ENCODE peak calls at places on chromosomes 11 and 22, in five cellular contexts. A is Peyer's patch, N is NCI-H460, O is A172, V is ACHN. U is an unnamed sample.

GRCh38 chr11:1857064-1857463 is 4.2 kb downstream of the LSP1 start:
- DNase-seq in A (no peak), N (no peak), V (no peak), O (no peak), U (no peak)

GRCh38 chr22:44882226-44882905 is 127.4 kb downstream of the PHF21B start:
- DNase-seq in V (no peak), N (no peak), A (no peak), O (no peak), U (no peak)

GRCh38 chr11:117814766-117815261 is 9.7 kb downstream of the FXYD2 start:
- DNase-seq in V (peak; percentile 98), O (no peak), N (no peak), A (peak; percentile 99), U (peak; percentile 97)

GRCh38 chr22:30667092-30667485 is 586 bp downstream of the DUSP18 start:
- DNase-seq in N (no peak), A (peak; percentile 75), V (no peak), O (no peak), U (no peak)

GRCh38 chr11:46693597-46694012 is 6.8 kb downstream of the ARHGAP1 start:
- DNase-seq in N (no peak), A (no peak), V (peak; percentile 87), O (peak; percentile 89), U (peak; percentile 72)

GRCh38 chr11:83120328-83120727 is 36.6 kb upstream of the PCF11 start:
- DNase-seq in N (no peak), A (no peak), V (no peak), O (no peak), U (no peak)

GRCh38 chr11:929405-929804 is 3.7 kb downstream of the AP2A2 start:
- DNase-seq in V (no peak), O (no peak), A (no peak), N (no peak), U (no peak)

GRCh38 chr22:49630448-49630946 is 197.2 kb downstream of the BRD1 start:
- DNase-seq in V (no peak), O (no peak), A (no peak), N (no peak), U (no peak)

GRCh38 chr11:76215946-76216345 is 9.6 kb upstream of the WNT11 start:
- DNase-seq in A (no peak), O (peak; percentile 49), V (peak; percentile 8), N (no peak), U (no peak)

GRCh38 chr11:2511421-2512369 is 66.9 kb downstream of the KCNQ1 start:
- DNase-seq in V (no peak), A (peak; percentile 45), N (no peak), O (no peak), U (no peak)

GRCh38 chr22:44357962-44358553 is 45.3 kb upstream of the SHISAL1 start:
- DNase-seq in N (no peak), V (no peak), O (no peak), A (no peak), U (no peak)

GRCh38 chr11:102983491-102983890 is 28.0 kb upstream of the MMP13 start:
- DNase-seq in N (no peak), A (no peak), V (no peak), O (no peak), U (no peak)

GRCh38 chr11:1763336-1763795 is 361 bp downstream of the CTSD start:
- DNase-seq in V (no peak), N (no peak), O (no peak), A (no peak), U (no peak)

GRCh38 chr22:36301384-36301828 is 48.5 kb downstream of the APOL1 start:
- DNase-seq in V (peak; percentile 53), A (peak; percentile 91), N (peak; percentile 49), O (no peak), U (peak; percentile 61)

GRCh38 chr11:83649468-83649915 is 363.3 kb upstream of the CCDC90B start:
- DNase-seq in N (no peak), A (no peak), O (no peak), V (no peak), U (no peak)

GRCh38 chr11:68776442-68777235 is 25.3 kb upstream of the TESMIN start:
- DNase-seq in N (no peak), V (no peak), O (no peak), A (no peak), U (no peak)

GRCh38 chr22:38863531-38864131 is 8.4 kb downstream of the CBX6 start:
- DNase-seq in O (no peak), V (no peak), A (no peak), N (no peak), U (no peak)

GRCh38 chr11:126561327-126561893 is 205.9 kb downstream of the ST3GAL4 start:
- DNase-seq in O (peak; percentile 44), N (peak; percentile 43), V (peak; percentile 44), A (no peak), U (peak; percentile 6)

GRCh38 chr11:832529-833113 is at the start of gene CD151:
- DNase-seq in V (peak; percentile 65), O (peak; percentile 62), N (no peak), A (peak; percentile 82), U (peak; percentile 71)

GRCh38 chr11:45960387-45961110 is 38.1 kb downstream of the LARGE2 start:
- DNase-seq in N (no peak), V (no peak), O (no peak), A (no peak), U (no peak)

GRCh38 chr11:79564288-79564925 is 123.6 kb upstream of the TENM4 start:
- DNase-seq in V (no peak), A (no peak), O (no peak), N (no peak), U (no peak)

GRCh38 chr11:27462543-27462942 is 10.0 kb downstream of the LGR4 start:
- DNase-seq in V (no peak), A (no peak), N (no peak), O (no peak), U (peak; percentile 46)

GRCh38 chr11:65414776-65415498 is 7.7 kb upstream of the NEAT1 start:
- DNase-seq in N (no peak), A (peak; percentile 45), O (no peak), V (no peak), U (no peak)

GRCh38 chr22:37547249-37547741 is 13.0 kb upstream of the CDC42EP1 start:
- DNase-seq in N (no peak), O (no peak), V (no peak), A (no peak), U (no peak)

GRCh38 chr22:29797351-29797750 is 30.2 kb downstream of the UQCR10 start:
- DNase-seq in V (no peak), O (no peak), A (no peak), N (no peak), U (no peak)

GRCh38 chr11:15988693-15989231 is 367.6 kb downstream of the SOX6 start:
- DNase-seq in V (no peak), N (no peak), O (no peak), A (no peak), U (no peak)

GRCh38 chr11:124193221-124193945 is 10.2 kb downstream of the OR10D3 start:
- DNase-seq in A (no peak), O (no peak), V (no peak), N (no peak), U (no peak)

GRCh38 chr11:134760307-134760706 is 348.3 kb upstream of the B3GAT1 start:
- DNase-seq in A (no peak), O (no peak), V (no peak), N (no peak), U (no peak)

GRCh38 chr22:26524870-26525269 is 12.6 kb upstream of the TFIP11 start:
- DNase-seq in N (no peak), A (no peak), O (no peak), V (no peak), U (no peak)

GRCh38 chr11:81979444-81979843 is 754.2 kb downstream of the FAM181B start:
- DNase-seq in A (no peak), O (no peak), N (no peak), V (no peak), U (no peak)

GRCh38 chr22:21972293-21972779 is 10.3 kb downstream of the TOP3B start:
- DNase-seq in V (peak; percentile 41), N (peak; percentile 21), O (no peak), A (peak; percentile 65), U (no peak)

U was measured in Caki2.